ENCODE peak calls at places on chromosomes 4 and X, in seven cellular contexts. C is lower lobe of right lung, F is kidney, U is left lung, H is Panc1, J is stomach, I is body of pancreas. X is an unnamed sample.

GRCh38 chr4:111066001-111066400 is 443.1 kb upstream of the PITX2 start:
- DNase-seq in C (no peak), F (no peak), U (no peak), H (no peak), J (no peak), I (no peak), X (no peak)

GRCh38 chr4:3054169-3054759 is 20.1 kb downstream of the HTT-AS start:
- DNase-seq in C (no peak), F (no peak), U (no peak), H (no peak), J (no peak), I (no peak), X (no peak)

GRCh38 chr4:120915311-120915710 is 7.2 kb downstream of the PRDM5 start:
- DNase-seq in C (no peak), F (no peak), U (no peak), H (no peak), J (no peak), I (no peak), X (no peak)

GRCh38 chr4:38785901-38786402 is 3.2 kb upstream of the TLR10 start:
- DNase-seq in C (peak; percentile 62), F (no peak), U (peak; percentile 75), H (no peak), J (no peak), I (peak; percentile 58), X (no peak)

GRCh38 chrX:144219035-144219434 is 335.2 kb downstream of the UBE2NL start:
- DNase-seq in C (peak; percentile 37), F (no peak), U (peak; percentile 21), H (no peak), J (peak; percentile 26), I (peak; percentile 2), X (no peak)

GRCh38 chrX:139739138-139739537 is 31.2 kb upstream of the MCF2 start:
- DNase-seq in C (no peak), F (no peak), U (no peak), H (no peak), J (no peak), I (no peak), X (no peak)

GRCh38 chrX:15416133-15416993 is 32.1 kb upstream of the VEGFD start:
- DNase-seq in C (no peak), F (no peak), U (no peak), H (no peak), J (no peak), I (no peak), X (no peak)

GRCh38 chr4:16715482-16715881 is 183.0 kb downstream of the LDB2 start:
- DNase-seq in C (no peak), F (no peak), U (no peak), H (no peak), J (no peak), I (no peak), X (no peak)

GRCh38 chrX:12309040-12309732 is 170.9 kb downstream of the FRMPD4 start:
- DNase-seq in C (no peak), F (no peak), U (no peak), H (no peak), J (no peak), I (no peak), X (no peak)

GRCh38 chrX:19670854-19671620 is 155.7 kb upstream of the MAP3K15 start:
- DNase-seq in C (no peak), F (peak; percentile 70), U (no peak), H (no peak), J (no peak), I (no peak), X (no peak)

GRCh38 chr4:142419712-142420111 is 426.4 kb downstream of the INPP4B start:
- DNase-seq in C (no peak), F (no peak), U (no peak), H (no peak), J (no peak), I (no peak), X (no peak)

GRCh38 chr4:42710761-42711160 is 53.9 kb upstream of the ATP8A1 start:
- DNase-seq in C (no peak), F (no peak), U (no peak), H (no peak), J (no peak), I (no peak), X (no peak)

GRCh38 chr4:118286685-118287084 is 66.1 kb downstream of the PRSS12 start:
- DNase-seq in C (no peak), F (no peak), U (no peak), H (no peak), J (no peak), I (no peak), X (no peak)

GRCh38 chrX:65581661-65582339 is 47.2 kb upstream of the LAS1L start:
- DNase-seq in C (no peak), F (no peak), U (no peak), H (no peak), J (peak; percentile 65), I (peak; percentile 51), X (peak; percentile 51)

GRCh38 chrX:129876734-129877395 is 29.1 kb upstream of the UTP14A start:
- DNase-seq in C (no peak), F (no peak), U (no peak), H (no peak), J (no peak), I (no peak), X (no peak)

GRCh38 chrX:44731160-44731559 is 112.7 kb upstream of the DUSP21 start:
- DNase-seq in C (no peak), F (no peak), U (no peak), H (no peak), J (no peak), I (no peak), X (no peak)

GRCh38 chr4:3879681-3880594 is 113.8 kb downstream of the ADRA2C start:
- DNase-seq in C (peak; percentile 46), F (no peak), U (peak; percentile 72), H (no peak), J (peak; percentile 26), I (no peak), X (peak; percentile 56)

GRCh38 chr4:106628616-106629606 is 260.3 kb upstream of the GIMD1 start:
- DNase-seq in C (no peak), F (no peak), U (no peak), H (no peak), J (no peak), I (no peak), X (no peak)

GRCh38 chr4:24772061-24772705 is 23.2 kb upstream of the SOD3 start:
- DNase-seq in C (no peak), F (no peak), U (no peak), H (no peak), J (no peak), I (no peak), X (no peak)

GRCh38 chrX:149910178-149910695 is 19.1 kb upstream of the HSFX4 start:
- DNase-seq in C (no peak), F (no peak), U (no peak), H (no peak), J (no peak), I (no peak), X (no peak)

GRCh38 chr4:10958226-10958856 is 273.8 kb upstream of the CLNK start:
- DNase-seq in C (no peak), F (no peak), U (no peak), H (no peak), J (no peak), I (no peak), X (no peak)

GRCh38 chr4:105895609-105896460 is 564 bp downstream of the NPNT start:
- DNase-seq in C (peak; percentile 67), F (peak; percentile 82), U (peak; percentile 80), H (no peak), J (no peak), I (peak; percentile 56), X (peak; percentile 24)

GRCh38 chr4:21077967-21078366 is 377.7 kb downstream of the PACRGL start:
- DNase-seq in C (no peak), F (no peak), U (no peak), H (no peak), J (no peak), I (no peak), X (no peak)

GRCh38 chr4:185737489-185738037 is 74.4 kb downstream of the SORBS2 start:
- DNase-seq in C (no peak), F (no peak), U (no peak), H (no peak), J (no peak), I (no peak), X (no peak)
- H3K4me3 ChIP-seq in C (no peak overlapping the region), F (peak overlapping the region; percentile 11), U (no peak overlapping the region), H (no peak overlapping the region), J (peak overlapping the region; percentile 12), I (no peak overlapping the region), X (peak overlapping the region; percentile 22)

DNA sequence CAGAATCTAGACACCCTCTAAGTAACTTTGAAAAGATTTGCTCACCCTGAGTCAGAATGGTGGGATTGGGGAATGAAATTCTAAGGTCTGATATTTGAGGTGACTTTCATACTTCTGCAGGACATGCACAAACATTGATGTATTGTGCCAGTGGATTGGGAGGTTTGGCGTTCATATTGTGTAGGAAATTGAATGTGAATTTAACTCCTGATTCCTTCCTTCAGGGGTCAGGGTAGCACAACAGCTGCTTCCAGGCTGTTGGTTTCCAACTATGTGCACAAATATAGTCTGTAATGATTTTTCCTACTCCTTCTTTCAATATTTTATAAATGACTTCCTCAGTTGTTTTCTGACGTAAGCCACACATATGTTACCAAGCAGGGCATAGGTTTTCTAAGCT is 3.1 kb downstream of the IL1RAPL1 start:
- DNase-seq in C (no peak), F (no peak), U (no peak), H (no peak), J (no peak), I (no peak), X (no peak)
- TF ChIP-seq CTCF in C (no peak), F (no peak), U (no peak), H (peak; percentile 45), J (no peak), I (no peak), X (no peak)

GRCh38 chr4:587671-588350 is 11.7 kb upstream of the TMEM271 start:
- DNase-seq in C (no peak), F (no peak), U (no peak), H (no peak), J (no peak), I (no peak), X (no peak)
- H3K9me3 ChIP-seq in C (peaks cover 3% of the 10 kb centered on the region), F (peaks cover 3% of the 10 kb centered on the region), U (no peaks in the 10 kb centered on the region), H (no peaks in the 10 kb centered on the region), J (peaks cover 37% of the 10 kb centered on the region), I (no peaks in the 10 kb centered on the region), X (peaks cover 3% of the 10 kb centered on the region)

GRCh38 chr4:6603128-6603527 is 28.1 kb downstream of the MAN2B2 start:
- DNase-seq in C (no peak), F (peak; percentile 54), U (peak; percentile 53), H (no peak), J (no peak), I (no peak), X (no peak)

GRCh38 chr4:6605605-6606004 is 30.6 kb downstream of the MAN2B2 start:
- DNase-seq in C (no peak), F (no peak), U (no peak), H (no peak), J (no peak), I (no peak), X (no peak)

GRCh38 chr4:6607368-6608050 is 32.5 kb downstream of the MAN2B2 start:
- DNase-seq in C (no peak), F (no peak), U (no peak), H (no peak), J (no peak), I (no peak), X (no peak)

GRCh38 chr4:6606465-6607235 is 31.7 kb downstream of the MAN2B2 start:
- DNase-seq in C (no peak), F (no peak), U (no peak), H (no peak), J (no peak), I (no peak), X (no peak)

DNA sequence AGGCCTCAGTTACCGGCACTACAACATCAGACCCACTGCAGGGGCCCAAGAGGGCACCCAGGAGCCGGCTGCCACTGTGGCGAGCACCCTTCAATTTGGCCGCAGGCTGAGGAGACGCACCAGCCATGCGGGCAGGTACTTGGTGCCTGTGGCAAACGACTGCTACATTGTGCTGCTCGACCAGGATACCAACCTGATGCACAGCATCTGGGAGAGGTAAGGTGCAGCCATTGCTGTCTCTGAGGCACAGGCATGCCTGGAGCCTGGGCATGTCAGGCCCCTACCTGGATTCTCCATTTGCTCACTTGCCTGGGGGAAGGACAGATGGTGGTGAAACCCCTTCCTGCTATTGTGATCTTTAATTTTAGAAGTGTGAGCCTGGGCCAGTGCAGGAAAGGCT is 30.1 kb downstream of the MAN2B2 start:
- DNase-seq in C (no peak), F (no peak), U (peak; percentile 41), H (no peak), J (no peak), I (no peak), X (no peak)
- H3K4me3 ChIP-seq in C (no peak overlapping the region), F (no peak overlapping the region), U (no peak overlapping the region), H (no peak overlapping the region), J (no peak overlapping the region), I (no peak overlapping the region), X (no peak overlapping the region)

X was measured in tibial artery.